ENCODE peak calls at places on chromosomes 5 and 9, in seven cellular contexts. X is Karpas-422; M is HL-60; Z is cardiac muscle cell; P is sigmoid colon; A is fibroblast of pulmonary artery; F is CD4-positive, alpha-beta memory T cell. D is an unnamed sample.

GRCh38 chr9:138022121-138022741 is 144.6 kb downstream of the CACNA1B start:
- DNase-seq in A (peak), F (no peak), P (peak), X (no peak), Z (peak), M (no peak), D (no peak)

GRCh38 chr5:152607393-152608165 is 202.5 kb upstream of the NMUR2 start:
- DNase-seq in M (no peak), P (no peak), A (no peak), Z (no peak), F (no peak), X (no peak), D (no peak)

GRCh38 chr5:932628-933250 is 40.1 kb downstream of the TRIP13 start:
- DNase-seq in A (peak), P (no peak), Z (peak), X (no peak), F (no peak), M (no peak), D (no peak)

GRCh38 chr5:93636850-93637249 is 53.8 kb downstream of the NR2F1 start:
- DNase-seq in Z (no peak), A (no peak), F (no peak), X (no peak), M (no peak), P (no peak), D (no peak)

GRCh38 chr5:12883395-12883794 is 979.1 kb upstream of the CTNND2 start:
- DNase-seq in F (no peak), X (no peak), P (no peak), A (no peak), M (no peak), Z (no peak), D (no peak)

GRCh38 chr5:138641547-138642298 is 66.5 kb upstream of the HSPA9 start:
- DNase-seq in F (peak), Z (peak), P (no peak), X (peak), M (peak), A (peak), D (no peak)

GRCh38 chr9:27817747-27818146 is 244.5 kb upstream of the C9orf72 start:
- DNase-seq in P (no peak), A (no peak), Z (no peak), F (no peak), X (no peak), M (no peak), D (no peak)

GRCh38 chr5:17180957-17181723 is 36.3 kb upstream of the BASP1 start:
- DNase-seq in F (no peak), M (no peak), Z (peak), X (no peak), P (no peak), A (peak), D (no peak)

GRCh38 chr5:54563083-54563761 is 45.7 kb downstream of the SNX18 start:
- DNase-seq in P (no peak), M (no peak), Z (no peak), X (no peak), F (no peak), A (no peak), D (no peak)

GRCh38 chr9:36855443-36856315 is 178.4 kb downstream of the PAX5 start:
- DNase-seq in X (peak), A (peak), P (no peak), Z (peak), F (peak), M (peak), D (no peak)

GRCh38 chr9:134436356-134436717 is 110.1 kb downstream of the RXRA start:
- DNase-seq in M (no peak), X (no peak), A (no peak), P (no peak), Z (no peak), F (no peak), D (no peak)

GRCh38 chr5:152532714-152533113 is 127.6 kb upstream of the NMUR2 start:
- DNase-seq in A (peak), F (peak), Z (peak), P (no peak), M (no peak), X (peak), D (no peak)

GRCh38 chr5:170451764-170452365 is 52.0 kb upstream of the KCNIP1 start:
- DNase-seq in A (peak), F (no peak), Z (peak), X (no peak), P (no peak), M (peak), D (no peak)

GRCh38 chr9:8241201-8241600 is 441.6 kb upstream of the DMAC1 start:
- DNase-seq in M (no peak), A (no peak), X (no peak), P (no peak), F (no peak), Z (no peak), D (peak)

GRCh38 chr5:59293700-59294099 is 599.8 kb downstream of the PDE4D start:
- DNase-seq in Z (no peak), A (no peak), P (no peak), M (no peak), X (no peak), F (no peak), D (no peak)

GRCh38 chr9:3578786-3579185 is 53.0 kb upstream of the RFX3 start:
- DNase-seq in P (no peak), A (peak), Z (peak), M (peak), X (no peak), F (no peak), D (peak)

GRCh38 chr5:52269853-52270252 is 517.9 kb upstream of the ITGA1 start:
- DNase-seq in F (no peak), P (no peak), Z (no peak), A (no peak), X (no peak), M (no peak), D (no peak)
- H3K4me3 ChIP-seq in F (no peak), P (peak), Z (no peak), A (no peak), X (no peak), M (no peak), D (no peak)

GRCh38 chr5:154520861-154521453 is 42.9 kb upstream of the HAND1 start:
- DNase-seq in P (no peak), M (no peak), F (no peak), Z (peak), X (peak), A (peak), D (no peak)
- H3K4me3 ChIP-seq in P (no peak), M (no peak), F (no peak), Z (no peak), X (no peak), A (no peak), D (peak)

GRCh38 chr9:127904518-127904887 is 5.1 kb upstream of the ST6GALNAC6 start:
- DNase-seq in F (no peak), P (peak), M (no peak), Z (peak), X (no peak), A (no peak), D (no peak)
- H3K4me3 ChIP-seq in F (peak), P (no peak), M (no peak), Z (no peak), X (no peak), A (no peak), D (no peak)

GRCh38 chr9:97695390-97695789 is 1.8 kb downstream of the XPA start:
- DNase-seq in A (no peak), P (no peak), F (no peak), X (no peak), M (no peak), Z (no peak), D (no peak)
- H3K4me3 ChIP-seq in A (peak), P (peak), F (no peak), X (peak), M (no peak), Z (no peak), D (peak)

GRCh38 chr9:131277673-131278420 is 1.5 kb upstream of the FAM78A start:
- DNase-seq in A (peak), P (peak), Z (peak), X (peak), F (peak), M (peak), D (peak)

GRCh38 chr9:131279927-131280530 is 3.7 kb upstream of the FAM78A start:
- DNase-seq in X (no peak), Z (no peak), F (no peak), A (no peak), M (no peak), P (no peak), D (no peak)

GRCh38 chr9:131276891-131277672 is 772 bp upstream of the FAM78A start:
- DNase-seq in P (no peak), A (no peak), M (no peak), Z (no peak), X (peak), F (no peak), D (no peak)

GRCh38 chr9:131279196-131279926 is 3.1 kb upstream of the FAM78A start:
- DNase-seq in X (peak), F (no peak), Z (no peak), P (no peak), A (no peak), M (no peak), D (no peak)

GRCh38 chr9:131278421-131279111 is 2.3 kb upstream of the FAM78A start:
- DNase-seq in Z (no peak), F (no peak), P (no peak), X (peak), A (no peak), M (no peak), D (no peak)
- H3K4me3 ChIP-seq in Z (peak), F (peak), P (peak), X (peak), A (no peak), M (peak), D (no peak)

DNA sequence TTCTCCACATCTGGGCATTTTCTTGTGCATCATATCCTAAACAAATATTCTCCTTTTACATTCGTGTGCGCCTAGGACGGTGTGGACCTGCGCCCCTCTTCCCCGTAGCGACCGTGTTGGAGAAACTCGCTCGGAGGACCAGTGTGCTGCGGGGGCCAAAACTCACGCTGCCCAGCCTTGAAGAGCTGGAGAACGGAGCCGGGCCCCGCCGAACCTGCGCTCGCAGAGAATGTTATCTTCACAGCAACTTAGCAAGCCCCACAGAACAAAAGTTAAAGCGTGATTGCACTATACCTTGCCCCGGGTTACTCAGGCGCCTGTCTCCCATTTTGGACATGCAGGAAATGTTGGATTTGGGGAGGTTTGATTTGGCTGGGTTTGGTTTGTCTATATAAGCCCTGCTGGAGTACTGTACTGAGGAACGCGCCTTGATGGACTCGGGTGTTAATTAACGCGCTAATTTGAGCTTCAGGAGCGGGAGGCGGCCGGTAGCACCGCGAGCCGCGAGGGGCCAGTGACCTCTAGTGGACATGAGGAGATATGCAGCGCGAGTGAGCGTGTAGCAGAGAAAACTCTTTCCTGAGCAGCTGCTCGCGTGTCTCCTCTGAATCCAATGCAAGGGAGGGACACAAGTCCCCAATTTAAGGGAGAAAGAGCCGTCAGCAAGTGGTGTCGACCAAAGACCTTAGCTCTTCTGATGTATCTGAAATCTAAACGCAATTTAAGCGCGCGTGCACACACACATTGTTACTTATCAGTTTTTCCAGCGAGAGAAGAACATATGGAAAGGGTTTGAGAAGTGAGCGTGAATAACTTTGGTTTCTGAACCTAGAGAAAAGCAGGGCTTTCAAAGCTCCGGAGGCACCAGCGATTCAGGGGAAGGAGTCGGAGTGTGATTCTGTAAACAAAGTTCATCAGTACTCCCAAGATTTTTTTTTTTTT is 192.1 kb downstream of the MEF2C start:
- DNase-seq in A (peak), P (peak), Z (peak), X (peak), M (no peak), F (peak), D (no peak)
- H3K4me3 ChIP-seq in A (peak), P (peak), Z (peak), X (no peak), M (no peak), F (no peak), D (peak)